ENCODE peak calls at places on chromosomes 13 and 19, in six cellular contexts. One of them, this sample, is unnamed. For H3K36me3, the result is how much of the 10 kb centered on the place peaks cover.

GRCh38 chr13:106567421-106568224 is at the start of gene ARGLU1:
- DNase-seq in brain microvascular endothelial cell: peak
- DNase-seq in breast epithelium: peak
- DNase-seq in tibial nerve: peak
- DNase-seq in heart left ventricle: peak
- DNase-seq in body of pancreas: peak
- DNase-seq in this sample: peak

GRCh38 chr19:35248310-35249145 is at the start of gene LSR:
- DNase-seq in brain microvascular endothelial cell: no peak
- DNase-seq in breast epithelium: peak
- DNase-seq in tibial nerve: no peak
- DNase-seq in heart left ventricle: no peak
- DNase-seq in body of pancreas: peak
- DNase-seq in this sample: no peak

GRCh38 chr19:34269968-34270621 is 15.7 kb downstream of the GARRE1 start:
- DNase-seq in brain microvascular endothelial cell: peak
- DNase-seq in breast epithelium: no peak
- DNase-seq in tibial nerve: peak
- DNase-seq in heart left ventricle: peak
- DNase-seq in body of pancreas: peak
- DNase-seq in this sample: peak

GRCh38 chr19:34808566-34808965 is 35.6 kb upstream of the ZNF599 start:
- DNase-seq in brain microvascular endothelial cell: peak
- DNase-seq in breast epithelium: no peak
- DNase-seq in tibial nerve: no peak
- DNase-seq in heart left ventricle: no peak
- DNase-seq in body of pancreas: no peak
- DNase-seq in this sample: no peak

GRCh38 chr19:11699931-11700794 is 38.6 kb downstream of the ZNF823 start:
- DNase-seq in brain microvascular endothelial cell: peak
- DNase-seq in breast epithelium: no peak
- DNase-seq in tibial nerve: peak
- DNase-seq in heart left ventricle: no peak
- DNase-seq in body of pancreas: peak
- DNase-seq in this sample: no peak

GRCh38 chr19:3336680-3337523 is 29.5 kb upstream of the NFIC start:
- DNase-seq in brain microvascular endothelial cell: no peak
- DNase-seq in breast epithelium: peak
- DNase-seq in tibial nerve: peak
- DNase-seq in heart left ventricle: peak
- DNase-seq in body of pancreas: peak
- DNase-seq in this sample: peak

GRCh38 chr19:39078436-39079200 is 5.5 kb upstream of the ACP7 start:
- DNase-seq in brain microvascular endothelial cell: peak
- DNase-seq in breast epithelium: no peak
- DNase-seq in tibial nerve: no peak
- DNase-seq in heart left ventricle: no peak
- DNase-seq in body of pancreas: no peak
- DNase-seq in this sample: no peak

GRCh38 chr19:5805465-5806132 is 732 bp downstream of the NRTN start:
- DNase-seq in brain microvascular endothelial cell: peak
- DNase-seq in breast epithelium: peak
- DNase-seq in tibial nerve: peak
- DNase-seq in heart left ventricle: peak
- DNase-seq in body of pancreas: peak
- DNase-seq in this sample: no peak

GRCh38 chr13:49938274-49938673 is 2.1 kb upstream of the SPRYD7 start:
- DNase-seq in brain microvascular endothelial cell: no peak
- DNase-seq in breast epithelium: no peak
- DNase-seq in tibial nerve: no peak
- DNase-seq in heart left ventricle: no peak
- DNase-seq in body of pancreas: no peak
- DNase-seq in this sample: no peak

GRCh38 chr19:3324405-3324856 is 42.0 kb upstream of the NFIC start:
- DNase-seq in brain microvascular endothelial cell: peak
- DNase-seq in breast epithelium: no peak
- DNase-seq in tibial nerve: peak
- DNase-seq in heart left ventricle: no peak
- DNase-seq in body of pancreas: peak
- DNase-seq in this sample: no peak

GRCh38 chr19:56109216-56109615 is 11.9 kb downstream of the ZNF787 start:
- DNase-seq in brain microvascular endothelial cell: no peak
- DNase-seq in breast epithelium: no peak
- DNase-seq in tibial nerve: no peak
- DNase-seq in heart left ventricle: peak
- DNase-seq in body of pancreas: no peak
- DNase-seq in this sample: no peak

GRCh38 chr13:36475468-36475867 is 43.2 kb downstream of the CCNA1 start:
- DNase-seq in brain microvascular endothelial cell: peak
- DNase-seq in breast epithelium: no peak
- DNase-seq in tibial nerve: no peak
- DNase-seq in heart left ventricle: no peak
- DNase-seq in body of pancreas: no peak
- DNase-seq in this sample: no peak

DNA sequence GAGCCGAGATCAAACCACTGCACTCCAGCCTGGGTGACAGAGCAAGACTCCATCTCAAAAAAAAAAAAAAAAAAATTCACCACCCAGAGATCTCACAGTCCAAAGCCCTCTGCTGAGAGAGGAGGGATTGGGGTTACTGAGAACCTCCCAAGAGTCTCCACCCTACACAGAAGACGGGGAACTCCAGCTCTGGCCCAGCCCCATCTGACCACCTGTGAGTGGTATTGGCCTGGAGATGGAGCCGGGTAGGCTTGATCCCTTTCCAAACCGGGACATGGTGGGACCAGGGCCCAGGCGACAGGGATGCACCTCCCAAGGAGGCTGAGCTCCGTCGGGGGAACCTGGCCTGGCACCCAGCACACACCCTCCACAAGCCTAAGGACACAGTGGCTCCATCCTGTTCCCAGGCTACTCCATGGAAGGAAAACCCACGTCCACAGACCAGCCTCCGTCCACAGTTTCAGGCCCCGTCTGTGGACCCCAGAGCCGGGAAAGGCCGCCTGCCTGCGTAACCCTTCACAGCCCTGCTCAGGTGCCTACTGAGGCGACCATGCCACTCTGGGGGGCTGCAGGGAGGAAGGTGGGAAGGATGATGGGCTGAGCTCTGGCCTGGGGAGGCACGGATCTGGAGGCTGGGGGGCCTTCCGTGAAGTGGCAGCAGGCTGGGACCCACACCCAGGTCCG is 1.8 kb downstream of the TMEM259 start:
- DNase-seq in brain microvascular endothelial cell: no peak
- DNase-seq in breast epithelium: no peak
- DNase-seq in tibial nerve: no peak
- DNase-seq in heart left ventricle: no peak
- DNase-seq in body of pancreas: no peak
- DNase-seq in this sample: no peak
- H3K36me3 ChIP-seq in brain microvascular endothelial cell: under half
- H3K36me3 ChIP-seq in breast epithelium: under half
- H3K36me3 ChIP-seq in tibial nerve: under half
- H3K36me3 ChIP-seq in heart left ventricle: under half
- H3K36me3 ChIP-seq in body of pancreas: under half
- H3K36me3 ChIP-seq in this sample: under half

DNA sequence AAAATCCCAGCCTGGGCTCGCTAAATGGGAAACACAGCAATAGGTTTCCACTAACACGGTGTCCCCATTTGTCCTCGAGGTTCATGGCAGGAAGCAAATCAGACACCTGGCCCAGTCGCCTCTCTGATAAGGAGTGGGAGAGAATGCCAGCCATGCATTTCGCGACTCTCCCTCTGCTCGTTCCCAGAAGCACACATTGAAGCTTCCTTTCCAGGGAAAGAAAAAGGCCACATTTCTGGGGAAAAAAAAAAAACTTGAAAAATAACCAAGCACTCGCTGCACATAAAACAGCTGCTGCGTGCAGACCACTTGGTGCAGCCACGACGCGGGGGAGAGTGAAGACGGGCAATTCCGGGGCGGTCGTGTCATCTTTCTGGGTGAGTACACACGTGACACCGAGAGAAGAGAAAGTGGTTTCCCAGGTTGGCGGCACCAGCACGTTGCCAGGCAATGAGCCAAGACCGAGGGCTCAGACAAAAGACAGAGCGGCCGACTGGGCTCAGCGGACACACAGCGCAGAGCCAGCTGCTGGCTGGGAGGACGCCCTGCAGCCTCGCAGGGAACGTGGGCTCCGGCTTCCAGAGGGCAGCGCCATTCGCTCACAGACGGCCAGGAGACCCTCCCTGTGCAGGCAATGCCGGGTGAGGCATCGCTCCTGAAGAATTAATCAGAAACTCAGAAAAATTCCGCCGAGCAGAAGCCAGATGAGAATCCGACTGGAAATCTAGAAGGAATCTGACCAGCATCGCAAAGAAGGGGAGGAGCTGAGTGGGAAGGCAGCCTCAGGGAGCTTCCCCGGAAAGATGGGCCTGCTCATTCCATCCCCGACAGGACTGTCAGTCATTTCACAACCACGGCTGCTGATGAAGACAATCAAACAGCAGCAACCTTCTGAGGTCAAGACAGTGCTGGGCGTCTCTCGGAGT is 83.2 kb upstream of the IRS2 start:
- DNase-seq in brain microvascular endothelial cell: peak
- DNase-seq in breast epithelium: peak
- DNase-seq in tibial nerve: no peak
- DNase-seq in heart left ventricle: peak
- DNase-seq in body of pancreas: peak
- DNase-seq in this sample: peak
- TF ChIP-seq CTCF in brain microvascular endothelial cell: peak
- TF ChIP-seq CTCF in breast epithelium: peak
- TF ChIP-seq CTCF in tibial nerve: no peak
- TF ChIP-seq CTCF in heart left ventricle: no peak
- TF ChIP-seq CTCF in body of pancreas: peak
- TF ChIP-seq CTCF in this sample: peak

GRCh38 chr13:23504188-23504587 is 66.0 kb upstream of the TNFRSF19 start:
- DNase-seq in brain microvascular endothelial cell: peak
- DNase-seq in breast epithelium: no peak
- DNase-seq in tibial nerve: no peak
- DNase-seq in heart left ventricle: no peak
- DNase-seq in body of pancreas: no peak
- DNase-seq in this sample: no peak
- H3K36me3 ChIP-seq in brain microvascular endothelial cell: under half
- H3K36me3 ChIP-seq in breast epithelium: under half
- H3K36me3 ChIP-seq in tibial nerve: under half
- H3K36me3 ChIP-seq in heart left ventricle: under half
- H3K36me3 ChIP-seq in body of pancreas: under half
- H3K36me3 ChIP-seq in this sample: under half

GRCh38 chr13:27404680-27405079 is 19.7 kb upstream of the GTF3A start:
- DNase-seq in brain microvascular endothelial cell: no peak
- DNase-seq in breast epithelium: no peak
- DNase-seq in tibial nerve: no peak
- DNase-seq in heart left ventricle: no peak
- DNase-seq in body of pancreas: peak
- DNase-seq in this sample: no peak

GRCh38 chr13:27406178-27406939 is 18.1 kb upstream of the GTF3A start:
- DNase-seq in brain microvascular endothelial cell: peak
- DNase-seq in breast epithelium: no peak
- DNase-seq in tibial nerve: peak
- DNase-seq in heart left ventricle: no peak
- DNase-seq in body of pancreas: peak
- DNase-seq in this sample: no peak

GRCh38 chr13:27403727-27404385 is 20.6 kb upstream of the GTF3A start:
- DNase-seq in brain microvascular endothelial cell: no peak
- DNase-seq in breast epithelium: no peak
- DNase-seq in tibial nerve: no peak
- DNase-seq in heart left ventricle: no peak
- DNase-seq in body of pancreas: peak
- DNase-seq in this sample: no peak

GRCh38 chr13:27403252-27403678 is 21.2 kb upstream of the GTF3A start:
- DNase-seq in brain microvascular endothelial cell: peak
- DNase-seq in breast epithelium: no peak
- DNase-seq in tibial nerve: no peak
- DNase-seq in heart left ventricle: no peak
- DNase-seq in body of pancreas: peak
- DNase-seq in this sample: no peak

DNA sequence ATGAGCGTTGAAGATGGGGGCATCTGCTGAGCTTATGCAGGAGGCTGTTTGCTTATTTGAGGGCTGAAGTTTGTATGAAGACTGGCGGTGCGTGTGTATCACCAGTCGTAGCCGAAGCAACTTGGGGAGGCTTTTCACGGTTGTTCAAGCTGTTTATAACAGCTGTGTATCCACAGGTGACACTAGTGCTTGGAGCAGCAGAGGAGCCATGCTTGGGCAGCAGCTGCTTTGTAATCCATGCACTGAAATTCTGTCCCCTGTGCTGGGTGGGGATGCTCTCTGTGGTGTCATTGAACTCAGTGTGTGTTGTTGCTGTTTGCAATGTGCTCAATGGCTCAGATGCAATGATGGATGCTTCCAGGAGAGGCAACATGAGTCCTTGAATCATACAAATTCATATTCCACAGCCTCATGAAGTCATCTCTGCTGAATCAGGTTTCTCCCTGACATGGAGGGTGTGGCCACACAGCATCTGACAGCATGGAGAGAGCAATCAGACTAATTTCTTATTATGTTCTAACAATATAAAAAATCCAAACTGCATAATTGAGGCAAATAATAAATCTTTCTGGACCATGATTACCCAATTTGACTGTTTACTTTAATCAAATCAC is 18.8 kb upstream of the GTF3A start:
- DNase-seq in brain microvascular endothelial cell: no peak
- DNase-seq in breast epithelium: no peak
- DNase-seq in tibial nerve: no peak
- DNase-seq in heart left ventricle: no peak
- DNase-seq in body of pancreas: no peak
- DNase-seq in this sample: no peak
- TF ChIP-seq CTCF in brain microvascular endothelial cell: no peak
- TF ChIP-seq CTCF in breast epithelium: no peak
- TF ChIP-seq CTCF in tibial nerve: no peak
- TF ChIP-seq CTCF in heart left ventricle: no peak
- TF ChIP-seq CTCF in body of pancreas: no peak
- TF ChIP-seq CTCF in this sample: no peak

DNA sequence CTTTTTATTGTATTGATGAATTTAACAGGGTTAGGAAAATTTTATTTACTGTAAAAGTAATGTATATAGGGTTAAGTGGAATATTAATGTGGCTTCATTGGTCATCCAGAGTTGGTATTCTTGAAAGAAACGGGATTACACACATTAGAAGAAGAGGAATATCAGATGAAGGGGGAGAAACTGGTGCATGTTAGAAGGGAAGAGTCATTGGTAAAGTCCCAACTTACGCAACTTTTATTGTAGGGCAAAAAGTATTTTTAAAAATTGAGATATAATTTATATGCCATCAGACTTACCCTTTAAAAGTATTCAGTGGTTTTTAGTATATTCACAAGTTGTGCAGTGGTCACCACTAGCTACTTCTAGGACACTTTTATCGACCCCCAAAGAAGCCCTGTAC is 47.3 kb downstream of the DNAJC3 start:
- DNase-seq in brain microvascular endothelial cell: no peak
- DNase-seq in breast epithelium: no peak
- DNase-seq in tibial nerve: no peak
- DNase-seq in heart left ventricle: no peak
- DNase-seq in body of pancreas: no peak
- DNase-seq in this sample: no peak
- H3K36me3 ChIP-seq in brain microvascular endothelial cell: under half
- H3K36me3 ChIP-seq in breast epithelium: under half
- H3K36me3 ChIP-seq in tibial nerve: under half
- H3K36me3 ChIP-seq in heart left ventricle: under half
- H3K36me3 ChIP-seq in body of pancreas: under half
- H3K36me3 ChIP-seq in this sample: under half